ENCODE peak calls at places on chromosomes 12 and 14, in seven cellular contexts. B is A549, J is fibroblast of mammary gland, X is Calu3, Q is heart right ventricle, Y is GM20000, P is cardiac fibroblast. N is an unnamed sample.

GRCh38 chr12:3291939-3292338 is 199.1 kb upstream of the PRMT8 start:
- DNase-seq in B (no peak), J (no peak), X (no peak), Q (no peak), Y (no peak), P (no peak), N (no peak)

GRCh38 chr12:94099191-94099983 is 49.0 kb upstream of the PLXNC1 start:
- DNase-seq in B (no peak), J (peak; percentile 20), X (no peak), Q (no peak), Y (no peak), P (peak; percentile 83), N (no peak)

GRCh38 chr14:99821519-99822165 is 28.4 kb downstream of the EML1 start:
- DNase-seq in B (no peak), J (peak; percentile 80), X (peak; percentile 11), Q (no peak), Y (no peak), P (peak; percentile 9), N (no peak)

GRCh38 chr12:49846033-49846432 is 3.1 kb upstream of the BCDIN3D start:
- DNase-seq in B (no peak), J (no peak), X (no peak), Q (no peak), Y (no peak), P (no peak), N (no peak)

GRCh38 chr12:21823581-21823980 is 49.1 kb upstream of the KCNJ8 start:
- DNase-seq in B (no peak), J (peak; percentile 54), X (no peak), Q (peak; percentile 59), Y (no peak), P (peak; percentile 18), N (no peak)

GRCh38 chr14:36443374-36443773 is 76.7 kb downstream of the NKX2-1 start:
- DNase-seq in B (no peak), J (no peak), X (no peak), Q (no peak), Y (no peak), P (no peak), N (no peak)

GRCh38 chr12:3667485-3667884 is 85.4 kb downstream of the CRACR2A start:
- DNase-seq in B (no peak), J (no peak), X (no peak), Q (no peak), Y (no peak), P (no peak), N (no peak)

GRCh38 chr12:13350381-13350780 is 153.9 kb downstream of the EMP1 start:
- DNase-seq in B (no peak), J (no peak), X (no peak), Q (no peak), Y (no peak), P (no peak), N (no peak)

GRCh38 chr14:78637489-78637888 is 467.3 kb downstream of the NRXN3 start:
- DNase-seq in B (no peak), J (no peak), X (no peak), Q (no peak), Y (no peak), P (no peak), N (no peak)

GRCh38 chr12:120010661-120011230 is 21.7 kb downstream of the BICDL1 start:
- DNase-seq in B (no peak), J (no peak), X (peak; percentile 28), Q (no peak), Y (no peak), P (no peak), N (no peak)

GRCh38 chr14:103628221-103628683 is 759 bp upstream of the KLC1 start:
- DNase-seq in B (peak; percentile 72), J (peak; percentile 81), X (peak; percentile 76), Q (peak; percentile 83), Y (peak; percentile 68), P (peak; percentile 87), N (peak; percentile 84)

GRCh38 chr14:45610303-45610702 is 357.3 kb upstream of the MIS18BP1 start:
- DNase-seq in B (no peak), J (peak; percentile 9), X (peak; percentile 4), Q (no peak), Y (no peak), P (peak; percentile 29), N (no peak)

GRCh38 chr12:109900752-109901580 is 892 bp downstream of the TCHP start:
- DNase-seq in B (peak; percentile 43), J (peak; percentile 6), X (no peak), Q (no peak), Y (peak; percentile 65), P (peak; percentile 6), N (no peak)

GRCh38 chr12:109896188-109896587 is 3.9 kb upstream of the TCHP start:
- DNase-seq in B (no peak), J (no peak), X (no peak), Q (no peak), Y (no peak), P (no peak), N (no peak)

GRCh38 chr12:109902866-109903265 is 2.8 kb downstream of the TCHP start:
- DNase-seq in B (no peak), J (no peak), X (no peak), Q (no peak), Y (no peak), P (no peak), N (no peak)

GRCh38 chr12:109897029-109897428 is 3.0 kb upstream of the TCHP start:
- DNase-seq in B (no peak), J (no peak), X (no peak), Q (no peak), Y (no peak), P (no peak), N (no peak)

DNA sequence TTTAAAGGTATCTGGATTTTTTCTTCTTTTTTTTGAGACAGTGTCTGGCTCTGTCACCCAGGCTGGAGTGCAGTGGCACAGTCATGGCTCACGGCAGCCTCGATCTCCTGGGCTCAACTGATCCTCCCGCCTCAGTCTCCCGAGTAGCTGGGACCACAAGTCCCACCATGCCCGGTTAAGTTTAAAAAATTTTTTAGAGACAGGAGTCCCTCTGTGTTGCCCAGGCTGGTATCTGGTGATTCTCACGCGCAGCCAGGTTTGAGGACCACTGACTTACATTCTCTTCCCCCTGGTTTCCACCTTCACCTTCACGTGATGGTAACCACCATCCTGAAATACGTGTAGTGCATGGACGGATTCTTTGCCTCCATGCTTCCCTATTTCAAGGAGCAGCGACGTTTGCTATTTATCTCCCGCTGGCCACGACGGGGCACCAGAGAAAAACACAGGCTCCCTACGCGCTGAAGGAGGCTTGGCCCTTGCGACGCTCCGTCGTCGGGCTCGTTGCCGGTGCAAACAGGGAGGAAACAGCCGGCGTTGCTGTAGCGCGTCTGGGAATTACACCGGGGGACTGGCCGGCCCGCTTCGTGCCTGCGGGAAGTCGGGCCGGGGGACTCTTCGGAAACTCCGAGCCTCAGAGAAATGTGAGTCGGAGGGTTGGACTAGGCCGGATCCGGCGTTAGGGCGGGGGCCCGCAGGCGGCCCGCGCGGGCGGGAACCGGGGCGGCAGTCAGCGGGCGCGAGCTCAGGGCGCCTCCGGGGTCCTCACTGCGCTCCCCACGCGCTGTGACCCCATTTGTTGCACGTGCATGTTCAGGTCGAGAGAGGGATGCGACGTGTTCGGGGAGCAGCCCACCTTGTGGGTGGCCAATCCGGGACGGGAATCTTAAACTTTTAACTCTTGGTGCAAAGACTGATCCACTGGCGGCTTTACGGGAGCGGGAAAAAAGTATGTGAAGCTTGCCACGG is at the start of gene TCHP:
- DNase-seq in B (peak; percentile 90), J (peak; percentile 86), X (peak; percentile 84), Q (peak; percentile 85), Y (peak; percentile 92), P (peak; percentile 90), N (peak; percentile 86)
- TF ChIP-seq CTCF in B (peak; percentile 38), J (peak; percentile 36), X (no peak), Q (peak; percentile 61), Y (peak; percentile 46), P (peak; percentile 49), N (peak; percentile 32)

DNA sequence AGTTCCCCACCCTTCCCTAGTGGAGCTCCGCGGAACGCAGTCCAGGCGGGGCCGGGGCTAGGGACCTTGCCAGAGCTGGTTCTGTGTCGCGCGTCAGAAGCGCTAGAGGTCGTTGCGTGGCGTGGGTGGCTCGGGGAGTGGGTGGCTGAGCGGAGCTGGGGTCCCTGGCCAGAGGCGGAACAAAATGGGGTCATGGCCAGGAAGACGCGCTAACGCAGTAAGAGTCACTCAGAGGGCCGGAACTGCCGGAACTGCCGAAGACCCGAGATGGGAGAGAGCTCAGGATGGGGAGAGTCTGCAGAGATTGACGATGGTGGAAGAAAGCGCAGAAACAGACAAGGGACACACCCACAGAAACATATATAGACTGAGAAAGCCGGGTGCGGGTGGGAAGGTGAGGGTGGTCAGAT is 4.8 kb downstream of the DGKA start:
- DNase-seq in B (no peak), J (no peak), X (no peak), Q (peak; percentile 50), Y (no peak), P (no peak), N (no peak)
- TF ChIP-seq CTCF in B (no peak), J (no peak), X (no peak), Q (no peak), Y (no peak), P (peak; percentile 11), N (no peak)

GRCh38 chr12:65106948-65107347 is 14.2 kb downstream of the WIF1 start:
- DNase-seq in B (peak; percentile 12), J (peak; percentile 36), X (no peak), Q (no peak), Y (peak; percentile 21), P (peak; percentile 33), N (no peak)
- TF ChIP-seq CTCF in B (peak; percentile 50), J (peak; percentile 41), X (peak; percentile 46), Q (peak; percentile 33), Y (peak; percentile 6), P (peak; percentile 28), N (peak; percentile 37)

GRCh38 chr12:106127289-106128126 is 11.2 kb downstream of the NUAK1 start:
- DNase-seq in B (no peak), J (no peak), X (no peak), Q (no peak), Y (no peak), P (peak; percentile 35), N (no peak)
- TF ChIP-seq CTCF in B (no peak), J (no peak), X (no peak), Q (no peak), Y (no peak), P (peak; percentile 8), N (no peak)

DNA sequence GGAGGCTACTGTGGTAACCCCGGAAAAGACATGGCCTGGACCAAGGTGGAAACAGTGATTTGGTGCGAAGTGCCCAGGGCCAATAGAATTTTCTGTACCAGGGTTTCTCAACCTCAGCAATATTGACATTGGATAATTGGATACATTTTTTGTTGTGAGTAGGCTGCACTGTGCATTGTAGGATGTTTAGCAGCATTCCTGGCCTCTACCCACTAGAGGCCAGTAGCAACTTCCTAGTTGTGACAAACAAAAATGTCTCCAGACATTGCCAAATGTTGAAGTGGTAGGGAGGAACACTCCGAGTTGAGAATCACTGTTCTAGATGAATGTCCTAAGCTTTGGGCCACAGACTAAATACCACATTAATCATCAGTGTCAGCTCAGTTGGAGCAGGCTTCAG is 6.2 kb upstream of the CGRRF1 start:
- DNase-seq in B (no peak), J (peak; percentile 48), X (peak; percentile 25), Q (no peak), Y (no peak), P (peak; percentile 68), N (no peak)
- TF ChIP-seq CTCF in B (peak; percentile 46), J (peak; percentile 52), X (no peak), Q (peak; percentile 36), Y (peak; percentile 2), P (peak; percentile 46), N (peak; percentile 69)

N was measured in CD14-positive monocyte.